ENCODE peak calls at places on chromosomes 5 and 9, in seven cellular contexts. One of them, this sample, is unnamed.

GRCh38 chr5:173395257-173395932 is 67.2 kb upstream of the STC2 start:
- DNase-seq in astrocyte: peak; percentile 42
- DNase-seq in kidney epithelial cell: no peak
- DNase-seq in AG09309: peak; percentile 33
- DNase-seq in choroid plexus epithelial cell: peak; percentile 66
- DNase-seq in upper lobe of right lung: no peak
- DNase-seq in uterus: no peak
- DNase-seq in this sample: peak; percentile 7

GRCh38 chr5:78806544-78806943 is 158.0 kb upstream of the LHFPL2 start:
- DNase-seq in choroid plexus epithelial cell: peak; percentile 74
- DNase-seq in uterus: no peak
- DNase-seq in AG09309: peak; percentile 58
- DNase-seq in kidney epithelial cell: no peak
- DNase-seq in upper lobe of right lung: no peak
- DNase-seq in astrocyte: peak; percentile 99
- DNase-seq in this sample: peak; percentile 59

GRCh38 chr9:93950619-93951601 is 4.2 kb downstream of the BARX1 start:
- DNase-seq in choroid plexus epithelial cell: peak; percentile 23
- DNase-seq in uterus: no peak
- DNase-seq in astrocyte: no peak
- DNase-seq in AG09309: no peak
- DNase-seq in kidney epithelial cell: no peak
- DNase-seq in upper lobe of right lung: peak; percentile 75
- DNase-seq in this sample: no peak

GRCh38 chr5:220008-220407 is 1.9 kb downstream of the SDHA start:
- DNase-seq in kidney epithelial cell: no peak
- DNase-seq in astrocyte: no peak
- DNase-seq in uterus: no peak
- DNase-seq in upper lobe of right lung: no peak
- DNase-seq in choroid plexus epithelial cell: no peak
- DNase-seq in AG09309: no peak
- DNase-seq in this sample: no peak

GRCh38 chr5:180077594-180078284 is 6.2 kb upstream of the RNF130 start:
- DNase-seq in astrocyte: no peak
- DNase-seq in upper lobe of right lung: no peak
- DNase-seq in kidney epithelial cell: no peak
- DNase-seq in choroid plexus epithelial cell: no peak
- DNase-seq in AG09309: no peak
- DNase-seq in uterus: no peak
- DNase-seq in this sample: no peak

GRCh38 chr5:57566914-57567313 is 84.3 kb upstream of the ACTBL2 start:
- DNase-seq in kidney epithelial cell: peak; percentile 7
- DNase-seq in astrocyte: peak; percentile 68
- DNase-seq in upper lobe of right lung: no peak
- DNase-seq in choroid plexus epithelial cell: peak; percentile 94
- DNase-seq in uterus: no peak
- DNase-seq in AG09309: peak; percentile 40
- DNase-seq in this sample: peak; percentile 77

GRCh38 chr5:56422060-56422762 is 189.1 kb upstream of the ANKRD55 start:
- DNase-seq in kidney epithelial cell: no peak
- DNase-seq in uterus: no peak
- DNase-seq in AG09309: no peak
- DNase-seq in astrocyte: no peak
- DNase-seq in upper lobe of right lung: no peak
- DNase-seq in choroid plexus epithelial cell: no peak
- DNase-seq in this sample: no peak

GRCh38 chr9:80646211-80646610 is 1043.1 kb downstream of the TLE1 start:
- DNase-seq in astrocyte: no peak
- DNase-seq in choroid plexus epithelial cell: no peak
- DNase-seq in AG09309: no peak
- DNase-seq in uterus: no peak
- DNase-seq in upper lobe of right lung: no peak
- DNase-seq in kidney epithelial cell: no peak
- DNase-seq in this sample: no peak

GRCh38 chr5:134559672-134560071 is 34.2 kb downstream of the JADE2 start:
- DNase-seq in uterus: no peak
- DNase-seq in AG09309: no peak
- DNase-seq in astrocyte: no peak
- DNase-seq in kidney epithelial cell: no peak
- DNase-seq in choroid plexus epithelial cell: no peak
- DNase-seq in upper lobe of right lung: no peak
- DNase-seq in this sample: no peak

GRCh38 chr5:4906821-4907220 is 233.3 kb upstream of the ADAMTS16 start:
- DNase-seq in uterus: peak; percentile 39
- DNase-seq in upper lobe of right lung: no peak
- DNase-seq in kidney epithelial cell: no peak
- DNase-seq in astrocyte: peak; percentile 8
- DNase-seq in choroid plexus epithelial cell: no peak
- DNase-seq in AG09309: no peak
- DNase-seq in this sample: no peak

GRCh38 chr9:94482110-94482509 is 72.8 kb upstream of the PCAT7 start:
- DNase-seq in uterus: no peak
- DNase-seq in choroid plexus epithelial cell: no peak
- DNase-seq in AG09309: no peak
- DNase-seq in kidney epithelial cell: no peak
- DNase-seq in astrocyte: no peak
- DNase-seq in upper lobe of right lung: no peak
- DNase-seq in this sample: no peak

GRCh38 chr9:137000177-137000930 is 4.0 kb upstream of the CLIC3 start:
- DNase-seq in upper lobe of right lung: no peak
- DNase-seq in choroid plexus epithelial cell: peak; percentile 95
- DNase-seq in astrocyte: peak; percentile 55
- DNase-seq in uterus: no peak
- DNase-seq in kidney epithelial cell: no peak
- DNase-seq in AG09309: peak; percentile 46
- DNase-seq in this sample: peak; percentile 42

GRCh38 chr5:107393846-107394245 is 276.9 kb downstream of the EFNA5 start:
- DNase-seq in astrocyte: no peak
- DNase-seq in choroid plexus epithelial cell: no peak
- DNase-seq in AG09309: no peak
- DNase-seq in uterus: no peak
- DNase-seq in kidney epithelial cell: no peak
- DNase-seq in upper lobe of right lung: no peak
- DNase-seq in this sample: no peak

GRCh38 chr5:171162602-171163001 is 146.4 kb upstream of the TLX3 start:
- DNase-seq in kidney epithelial cell: no peak
- DNase-seq in uterus: no peak
- DNase-seq in upper lobe of right lung: no peak
- DNase-seq in astrocyte: peak; percentile 14
- DNase-seq in AG09309: no peak
- DNase-seq in choroid plexus epithelial cell: peak; percentile 80
- DNase-seq in this sample: no peak

GRCh38 chr9:6864102-6864501 is 106.3 kb downstream of the KDM4C start:
- DNase-seq in kidney epithelial cell: no peak
- DNase-seq in upper lobe of right lung: no peak
- DNase-seq in uterus: no peak
- DNase-seq in AG09309: no peak
- DNase-seq in astrocyte: no peak
- DNase-seq in choroid plexus epithelial cell: no peak
- DNase-seq in this sample: no peak

GRCh38 chr5:96893342-96893741 is 17.0 kb downstream of the ERAP2 start:
- DNase-seq in uterus: no peak
- DNase-seq in AG09309: peak; percentile 44
- DNase-seq in upper lobe of right lung: no peak
- DNase-seq in astrocyte: peak; percentile 88
- DNase-seq in kidney epithelial cell: peak; percentile 78
- DNase-seq in choroid plexus epithelial cell: peak; percentile 91
- DNase-seq in this sample: peak; percentile 63

GRCh38 chr5:72326298-72326649 is 6.1 kb downstream of the PTCD2 start:
- DNase-seq in uterus: no peak
- DNase-seq in AG09309: no peak
- DNase-seq in upper lobe of right lung: no peak
- DNase-seq in choroid plexus epithelial cell: no peak
- DNase-seq in kidney epithelial cell: no peak
- DNase-seq in astrocyte: no peak
- DNase-seq in this sample: no peak

GRCh38 chr5:121171834-121172233 is 679.8 kb upstream of the FTMT start:
- DNase-seq in choroid plexus epithelial cell: peak; percentile 6
- DNase-seq in uterus: no peak
- DNase-seq in AG09309: peak; percentile 10
- DNase-seq in upper lobe of right lung: no peak
- DNase-seq in astrocyte: no peak
- DNase-seq in kidney epithelial cell: no peak
- DNase-seq in this sample: no peak

GRCh38 chr9:97412628-97413382 is 909 bp downstream of the TDRD7 start:
- DNase-seq in astrocyte: no peak
- DNase-seq in uterus: no peak
- DNase-seq in kidney epithelial cell: no peak
- DNase-seq in choroid plexus epithelial cell: peak; percentile 20
- DNase-seq in upper lobe of right lung: no peak
- DNase-seq in AG09309: no peak
- DNase-seq in this sample: no peak

GRCh38 chr5:159660401-159660800 is 255.9 kb upstream of the ADRA1B start:
- DNase-seq in astrocyte: no peak
- DNase-seq in choroid plexus epithelial cell: peak; percentile 12
- DNase-seq in upper lobe of right lung: no peak
- DNase-seq in AG09309: no peak
- DNase-seq in uterus: no peak
- DNase-seq in kidney epithelial cell: no peak
- DNase-seq in this sample: no peak

GRCh38 chr5:2813678-2814077 is 62.2 kb upstream of the IRX2 start:
- DNase-seq in AG09309: no peak
- DNase-seq in choroid plexus epithelial cell: no peak
- DNase-seq in uterus: no peak
- DNase-seq in kidney epithelial cell: no peak
- DNase-seq in upper lobe of right lung: no peak
- DNase-seq in astrocyte: no peak
- DNase-seq in this sample: no peak

GRCh38 chr5:2805080-2805479 is 53.6 kb upstream of the IRX2 start:
- DNase-seq in uterus: no peak
- DNase-seq in choroid plexus epithelial cell: no peak
- DNase-seq in astrocyte: no peak
- DNase-seq in AG09309: no peak
- DNase-seq in upper lobe of right lung: peak; percentile 79
- DNase-seq in kidney epithelial cell: no peak
- DNase-seq in this sample: no peak

GRCh38 chr5:2806176-2806575 is 54.7 kb upstream of the IRX2 start:
- DNase-seq in choroid plexus epithelial cell: no peak
- DNase-seq in upper lobe of right lung: no peak
- DNase-seq in kidney epithelial cell: no peak
- DNase-seq in astrocyte: no peak
- DNase-seq in uterus: no peak
- DNase-seq in AG09309: no peak
- DNase-seq in this sample: no peak

DNA sequence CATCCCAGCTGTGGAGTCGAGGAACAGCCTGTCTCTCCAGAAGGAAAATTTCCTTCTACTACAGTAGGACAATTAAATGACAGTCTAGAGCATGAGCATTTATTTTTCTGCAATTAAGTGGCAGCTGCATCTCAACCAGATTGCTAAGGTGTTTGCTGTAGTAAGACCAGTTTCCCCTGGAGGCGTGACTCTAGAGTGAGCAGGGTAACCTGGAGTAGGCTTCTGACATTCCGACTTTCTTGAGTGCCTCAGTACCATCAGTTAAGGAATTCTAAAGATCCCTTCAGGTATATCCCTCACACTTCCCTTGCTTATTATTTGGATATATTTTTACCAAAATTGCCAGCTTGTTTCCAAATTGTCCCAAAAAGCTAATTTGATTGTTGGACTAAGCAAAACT is 59.2 kb upstream of the IRX2 start:
- DNase-seq in AG09309: no peak
- DNase-seq in uterus: no peak
- DNase-seq in choroid plexus epithelial cell: no peak
- DNase-seq in kidney epithelial cell: no peak
- DNase-seq in astrocyte: no peak
- DNase-seq in upper lobe of right lung: no peak
- DNase-seq in this sample: no peak
- H3K4me3 ChIP-seq in AG09309: no peak overlapping the region
- H3K4me3 ChIP-seq in uterus: no peak overlapping the region
- H3K4me3 ChIP-seq in choroid plexus epithelial cell: no peak overlapping the region
- H3K4me3 ChIP-seq in kidney epithelial cell: no peak overlapping the region
- H3K4me3 ChIP-seq in astrocyte: no peak overlapping the region
- H3K4me3 ChIP-seq in upper lobe of right lung: no peak overlapping the region
- H3K4me3 ChIP-seq in this sample: no peak overlapping the region

GRCh38 chr5:153756540-153756939 is 266.1 kb downstream of the GRIA1 start:
- DNase-seq in astrocyte: no peak
- DNase-seq in upper lobe of right lung: no peak
- DNase-seq in uterus: no peak
- DNase-seq in AG09309: no peak
- DNase-seq in kidney epithelial cell: no peak
- DNase-seq in choroid plexus epithelial cell: peak; percentile 6
- DNase-seq in this sample: no peak
- TF ChIP-seq CTCF in astrocyte: no peak
- TF ChIP-seq CTCF in upper lobe of right lung: no peak
- TF ChIP-seq CTCF in uterus: no peak
- TF ChIP-seq CTCF in AG09309: peak; percentile 28
- TF ChIP-seq CTCF in kidney epithelial cell: no peak
- TF ChIP-seq CTCF in choroid plexus epithelial cell: peak; percentile 42
- TF ChIP-seq CTCF in this sample: no peak

DNA sequence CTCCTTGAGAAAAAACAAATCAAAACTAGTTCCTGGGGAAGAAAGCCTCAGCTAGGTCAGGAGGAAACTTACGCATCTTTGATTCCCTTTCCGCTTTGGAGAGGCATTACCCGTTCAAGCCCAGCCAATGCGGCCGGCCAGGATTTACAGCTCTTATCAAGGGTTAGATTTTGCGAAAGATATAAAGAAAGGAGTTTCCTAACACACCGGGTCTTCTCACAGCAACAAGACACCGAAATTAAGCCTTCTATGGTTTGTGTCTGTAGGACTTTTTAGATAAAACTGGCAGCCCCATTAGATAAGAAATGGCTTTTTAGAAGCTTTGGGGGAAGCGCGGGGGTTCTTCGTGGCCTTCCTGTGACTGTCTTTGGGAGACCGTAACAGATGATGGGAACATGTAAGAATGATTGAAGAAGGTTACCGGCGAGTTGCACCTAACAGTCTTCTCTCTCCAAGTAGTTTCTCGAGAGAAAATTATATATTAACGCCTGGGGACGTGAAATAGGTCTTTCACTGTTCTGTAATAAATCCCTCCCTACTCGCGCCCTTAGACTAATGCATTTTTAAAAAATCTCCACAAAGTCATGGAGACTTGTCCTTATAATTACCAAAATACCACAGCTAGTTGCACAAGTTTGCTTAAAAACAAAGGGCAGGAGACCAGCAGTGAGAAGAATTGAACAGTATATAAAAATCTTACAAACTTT is 1.3 kb upstream of the ISL1 start:
- DNase-seq in astrocyte: no peak
- DNase-seq in AG09309: no peak
- DNase-seq in upper lobe of right lung: no peak
- DNase-seq in choroid plexus epithelial cell: no peak
- DNase-seq in uterus: no peak
- DNase-seq in kidney epithelial cell: no peak
- DNase-seq in this sample: no peak
- H3K4me3 ChIP-seq in astrocyte: no peak overlapping the region
- H3K4me3 ChIP-seq in AG09309: no peak overlapping the region
- H3K4me3 ChIP-seq in upper lobe of right lung: no peak overlapping the region
- H3K4me3 ChIP-seq in choroid plexus epithelial cell: no peak overlapping the region
- H3K4me3 ChIP-seq in uterus: no peak overlapping the region
- H3K4me3 ChIP-seq in kidney epithelial cell: no peak overlapping the region
- H3K4me3 ChIP-seq in this sample: no peak overlapping the region

DNA sequence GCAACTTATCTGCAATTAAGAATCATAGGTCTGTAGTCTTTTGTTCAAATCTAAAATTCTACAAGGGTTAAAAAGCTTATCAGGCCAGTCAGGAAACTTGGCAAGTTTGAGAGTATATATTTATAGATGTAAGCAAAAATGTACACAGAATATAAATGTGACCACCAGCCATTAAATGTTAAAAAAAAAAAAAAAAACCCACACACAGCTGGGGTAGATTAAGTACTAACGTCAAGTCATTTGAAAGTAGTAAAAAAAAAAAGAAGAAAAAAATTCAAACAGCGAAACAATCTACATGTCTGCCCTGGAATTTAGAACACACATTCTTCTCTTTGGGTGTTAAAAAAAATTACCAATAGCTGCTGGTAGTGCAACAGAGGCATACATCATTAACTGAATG is 269.8 kb downstream of the MLLT3 start:
- DNase-seq in choroid plexus epithelial cell: no peak
- DNase-seq in kidney epithelial cell: no peak
- DNase-seq in uterus: no peak
- DNase-seq in AG09309: no peak
- DNase-seq in upper lobe of right lung: no peak
- DNase-seq in astrocyte: no peak
- DNase-seq in this sample: no peak
- TF ChIP-seq CTCF in choroid plexus epithelial cell: no peak
- TF ChIP-seq CTCF in kidney epithelial cell: no peak
- TF ChIP-seq CTCF in uterus: no peak
- TF ChIP-seq CTCF in AG09309: no peak
- TF ChIP-seq CTCF in upper lobe of right lung: no peak
- TF ChIP-seq CTCF in astrocyte: no peak
- TF ChIP-seq CTCF in this sample: no peak

This sample was measured in AG04449.